ENCODE peak calls at places on chromosomes 6 and 20, in nine cellular contexts. E, J, U, G, Y, I, W, D and N are unnamed samples.

GRCh38 chr20:46767127-46767761 is 57.8 kb downstream of the SLC2A10 start:
- DNase-seq in E (peak), J (no peak), U (peak), G (no peak), Y (peak), I (peak), W (peak), D (no peak), N (peak)

GRCh38 chr6:159594750-159595117 is 98.3 kb downstream of the SOD2 start:
- DNase-seq in E (peak), J (no peak), U (peak), G (no peak), Y (peak), I (no peak), W (no peak), D (no peak), N (peak)

GRCh38 chr6:168999392-168999791 is 254.3 kb downstream of the THBS2 start:
- DNase-seq in E (no peak), J (no peak), U (no peak), G (no peak), Y (no peak), I (no peak), W (no peak), D (no peak), N (peak)

GRCh38 chr6:83153958-83154357 is 39.1 kb downstream of the PGM3 start:
- DNase-seq in E (no peak), J (no peak), U (peak), G (no peak), Y (no peak), I (no peak), W (no peak), D (no peak), N (no peak)

GRCh38 chr20:21534453-21534852 is 20.6 kb upstream of the NKX2-2 start:
- DNase-seq in E (no peak), J (no peak), U (no peak), G (no peak), Y (no peak), I (peak), W (no peak), D (no peak), N (no peak)

GRCh38 chr20:52105045-52105572 is 86.5 kb downstream of the ZFP64 start:
- DNase-seq in E (no peak), J (no peak), U (peak), G (no peak), Y (peak), I (no peak), W (peak), D (no peak), N (no peak)

GRCh38 chr20:7806831-7807230 is 133.4 kb downstream of the HAO1 start:
- DNase-seq in E (no peak), J (no peak), U (no peak), G (no peak), Y (no peak), I (no peak), W (no peak), D (no peak), N (no peak)

GRCh38 chr6:166786704-166787293 is 159.7 kb upstream of the RPS6KA2 start:
- DNase-seq in E (peak), J (no peak), U (peak), G (no peak), Y (peak), I (peak), W (no peak), D (no peak), N (peak)

GRCh38 chr6:116265081-116265829 is 11.4 kb upstream of the TSPYL4 start:
- DNase-seq in E (no peak), J (no peak), U (peak), G (peak), Y (peak), I (peak), W (no peak), D (no peak), N (no peak)

GRCh38 chr6:155219858-155220301 is 43.9 kb upstream of the CLDN20 start:
- DNase-seq in E (peak), J (no peak), U (no peak), G (no peak), Y (no peak), I (peak), W (no peak), D (no peak), N (no peak)

GRCh38 chr6:115747719-115748118 is 313.0 kb downstream of the FRK start:
- DNase-seq in E (no peak), J (no peak), U (no peak), G (no peak), Y (no peak), I (no peak), W (no peak), D (no peak), N (no peak)

GRCh38 chr6:64776359-64776758 is 930.7 kb downstream of the EYS start:
- DNase-seq in E (no peak), J (no peak), U (no peak), G (no peak), Y (no peak), I (no peak), W (no peak), D (no peak), N (no peak)

GRCh38 chr6:38508894-38509293 is 130.8 kb downstream of the BTBD9 start:
- DNase-seq in E (no peak), J (no peak), U (peak), G (no peak), Y (peak), I (peak), W (no peak), D (no peak), N (peak)

GRCh38 chr6:46323312-46323965 is 152.7 kb upstream of the ENPP5 start:
- DNase-seq in E (peak), J (no peak), U (peak), G (no peak), Y (peak), I (peak), W (no peak), D (no peak), N (peak)

GRCh38 chr6:40347571-40348011 is 239.6 kb downstream of the LRFN2 start:
- DNase-seq in E (no peak), J (no peak), U (no peak), G (no peak), Y (no peak), I (no peak), W (no peak), D (no peak), N (no peak)

GRCh38 chr6:149864578-149865535 is 698 bp upstream of the LRP11 start:
- DNase-seq in E (peak), J (no peak), U (peak), G (no peak), Y (peak), I (peak), W (peak), D (no peak), N (peak)

GRCh38 chr6:37904590-37904989 is 85.1 kb downstream of the ZFAND3 start:
- DNase-seq in E (no peak), J (no peak), U (no peak), G (no peak), Y (no peak), I (no peak), W (no peak), D (no peak), N (no peak)

GRCh38 chr20:19814241-19814640 is 56.2 kb downstream of the RIN2 start:
- DNase-seq in E (no peak), J (no peak), U (no peak), G (no peak), Y (peak), I (no peak), W (no peak), D (no peak), N (no peak)

GRCh38 chr6:6893701-6894100 is 214.1 kb upstream of the RREB1 start:
- DNase-seq in E (no peak), J (no peak), U (no peak), G (no peak), Y (peak), I (no peak), W (no peak), D (no peak), N (no peak)

GRCh38 chr6:85435872-85436271 is 14.0 kb upstream of the NT5E start:
- DNase-seq in E (no peak), J (no peak), U (no peak), G (no peak), Y (no peak), I (no peak), W (no peak), D (no peak), N (no peak)

GRCh38 chr20:48076247-48076646 is 291.0 kb upstream of the SULF2 start:
- DNase-seq in E (no peak), J (no peak), U (no peak), G (no peak), Y (no peak), I (no peak), W (no peak), D (no peak), N (no peak)

GRCh38 chr6:31401403-31401802 is 2.0 kb upstream of the MICA start:
- DNase-seq in E (no peak), J (no peak), U (peak), G (peak), Y (peak), I (no peak), W (no peak), D (no peak), N (peak)

GRCh38 chr6:3822747-3823445 is 26.3 kb upstream of the FAM50B start:
- DNase-seq in E (no peak), J (no peak), U (no peak), G (no peak), Y (no peak), I (no peak), W (no peak), D (no peak), N (peak)

GRCh38 chr6:16543491-16543890 is 217.8 kb downstream of the ATXN1 start:
- DNase-seq in E (no peak), J (no peak), U (no peak), G (no peak), Y (no peak), I (no peak), W (no peak), D (no peak), N (peak)

GRCh38 chr6:5175195-5175594 is 85.6 kb downstream of the LYRM4 start:
- DNase-seq in E (no peak), J (no peak), U (no peak), G (no peak), Y (peak), I (no peak), W (peak), D (no peak), N (no peak)

GRCh38 chr6:75096986-75097385 is 108.9 kb downstream of the COL12A1 start:
- DNase-seq in E (no peak), J (no peak), U (no peak), G (no peak), Y (no peak), I (no peak), W (no peak), D (no peak), N (no peak)

GRCh38 chr20:49184691-49185070 is 3.5 kb downstream of the STAU1 start:
- DNase-seq in E (no peak), J (no peak), U (no peak), G (no peak), Y (no peak), I (no peak), W (no peak), D (no peak), N (no peak)

GRCh38 chr6:155311076-155311475 is 3.2 kb downstream of the TFB1M start:
- DNase-seq in E (no peak), J (no peak), U (peak), G (no peak), Y (peak), I (peak), W (no peak), D (no peak), N (no peak)

GRCh38 chr6:25671652-25672051 is 19.6 kb downstream of the SCGN start:
- DNase-seq in E (no peak), J (no peak), U (no peak), G (no peak), Y (no peak), I (no peak), W (no peak), D (no peak), N (no peak)

GRCh38 chr6:32190054-32190945 is at the start of gene PBX2:
- DNase-seq in E (peak), J (peak), U (peak), G (peak), Y (peak), I (peak), W (peak), D (peak), N (peak)

GRCh38 chr6:129031051-129031599 is 148.2 kb downstream of the LAMA2 start:
- DNase-seq in E (peak), J (no peak), U (peak), G (no peak), Y (peak), I (no peak), W (no peak), D (no peak), N (peak)

GRCh38 chr6:37648465-37649330 is 49.0 kb downstream of the MDGA1 start:
- DNase-seq in E (no peak), J (no peak), U (no peak), G (no peak), Y (no peak), I (no peak), W (peak), D (no peak), N (no peak)

GRCh38 chr6:14819001-14819400 is 426.9 kb upstream of the JARID2 start:
- DNase-seq in E (no peak), J (no peak), U (no peak), G (no peak), Y (no peak), I (no peak), W (no peak), D (no peak), N (no peak)